ENCODE peak calls at places on chromosome 17, in nine cellular contexts. H is hippocampal formation; B is BJ; A is NCI-H2171; O is A172; C is GM12892; G is upper lobe of right lung; Z is activated naive CD8-positive, alpha-beta T cell treated with anti-CD3 and anti-CD28 coated beads, Interleukin-2, amount 50 U/mL, for 16 hours; T is hepatocyte. V is an unnamed sample.

GRCh38 chr17:1676401-1676800 is 8.3 kb downstream of the PRPF8 start:
- DNase-seq in H (no peak), B (no peak), A (no peak), O (no peak), C (no peak), G (no peak), Z (no peak), T (no peak), V (no peak)

GRCh38 chr17:81869221-81870154 is 1.6 kb downstream of the ARHGDIA start:
- DNase-seq in H (no peak), B (no peak), A (no peak), O (no peak), C (peak; percentile 78), G (peak; percentile 70), Z (no peak), T (peak; percentile 64), V (peak; percentile 39)

GRCh38 chr17:45222273-45222993 is 748 bp downstream of the FMNL1 start:
- DNase-seq in H (no peak), B (no peak), A (no peak), O (no peak), C (peak; percentile 44), G (no peak), Z (no peak), T (no peak), V (no peak)

GRCh38 chr17:82743344-82744219 is 8.2 kb downstream of the FN3K start:
- DNase-seq in H (no peak), B (no peak), A (no peak), O (no peak), C (no peak), G (no peak), Z (no peak), T (no peak), V (no peak)

GRCh38 chr17:15475620-15476354 is 8.4 kb upstream of the CDRT4 start:
- DNase-seq in H (no peak), B (no peak), A (no peak), O (no peak), C (no peak), G (no peak), Z (no peak), T (peak; percentile 23), V (no peak)

GRCh38 chr17:9907883-9908648 is 3.0 kb upstream of the RCVRN start:
- DNase-seq in H (no peak), B (no peak), A (no peak), O (peak; percentile 25), C (no peak), G (no peak), Z (no peak), T (no peak), V (no peak)

GRCh38 chr17:50884354-50885311 is 18.5 kb upstream of the TOB1 start:
- DNase-seq in H (no peak), B (no peak), A (no peak), O (peak; percentile 26), C (no peak), G (no peak), Z (no peak), T (peak; percentile 87), V (no peak)

GRCh38 chr17:17325228-17325627 is 22.1 kb downstream of the NT5M start:
- DNase-seq in H (no peak), B (no peak), A (no peak), O (no peak), C (no peak), G (no peak), Z (no peak), T (no peak), V (no peak)

GRCh38 chr17:17493249-17493985 is 2.8 kb downstream of the RASD1 start:
- DNase-seq in H (no peak), B (no peak), A (no peak), O (no peak), C (no peak), G (peak; percentile 67), Z (no peak), T (no peak), V (no peak)

GRCh38 chr17:58330997-58331814 is 2.6 kb upstream of the TSPOAP1 start:
- DNase-seq in H (no peak), B (no peak), A (no peak), O (no peak), C (peak; percentile 29), G (peak; percentile 79), Z (peak; percentile 76), T (no peak), V (peak; percentile 52)

GRCh38 chr17:41907185-41907556 is 11.6 kb downstream of the ACLY start:
- DNase-seq in H (no peak), B (no peak), A (no peak), O (peak; percentile 98), C (no peak), G (no peak), Z (no peak), T (no peak), V (peak; percentile 70)

GRCh38 chr17:82910041-82910481 is 70.2 kb upstream of the ZNF750 start:
- DNase-seq in H (no peak), B (no peak), A (no peak), O (no peak), C (no peak), G (no peak), Z (no peak), T (no peak), V (no peak)

GRCh38 chr17:68182940-68183551 is 64.8 kb upstream of the AMZ2 start:
- DNase-seq in H (no peak), B (no peak), A (no peak), O (no peak), C (no peak), G (no peak), Z (no peak), T (no peak), V (no peak)

GRCh38 chr17:42985225-42985624 is 4.9 kb downstream of the RUNDC1 start:
- DNase-seq in H (no peak), B (no peak), A (no peak), O (no peak), C (no peak), G (no peak), Z (no peak), T (no peak), V (no peak)

GRCh38 chr17:41986634-41987033 is 20.0 kb downstream of the CNP start:
- DNase-seq in H (no peak), B (no peak), A (no peak), O (no peak), C (no peak), G (no peak), Z (no peak), T (no peak), V (no peak)

GRCh38 chr17:78970834-78971763 is 8.6 kb downstream of the LGALS3BP start:
- DNase-seq in H (peak; percentile 47), B (no peak), A (peak; percentile 63), O (peak; percentile 69), C (peak; percentile 81), G (peak; percentile 85), Z (peak; percentile 65), T (peak; percentile 89), V (peak; percentile 84)

GRCh38 chr17:28983286-28984240 is 22.3 kb downstream of the SEZ6 start:
- DNase-seq in H (peak; percentile 24), B (no peak), A (peak; percentile 85), O (no peak), C (no peak), G (no peak), Z (no peak), T (no peak), V (no peak)

GRCh38 chr17:42979511-42980273 is at the start of gene PTGES3L:
- DNase-seq in H (no peak), B (no peak), A (peak; percentile 70), O (peak; percentile 66), C (peak; percentile 45), G (no peak), Z (no peak), T (peak; percentile 71), V (peak; percentile 64)

GRCh38 chr17:73998246-73999220 is 204.9 kb upstream of the RPL38 start:
- DNase-seq in H (no peak), B (no peak), A (peak; percentile 6), O (peak; percentile 29), C (peak; percentile 61), G (peak; percentile 79), Z (peak; percentile 19), T (peak; percentile 76), V (peak; percentile 66)

GRCh38 chr17:48024149-48025039 is 13.2 kb downstream of the COPZ2 start:
- DNase-seq in H (no peak), B (no peak), A (no peak), O (peak; percentile 88), C (no peak), G (peak; percentile 90), Z (no peak), T (peak; percentile 58), V (peak; percentile 69)

V was measured in Daoy.